ENCODE peak calls at places on chromosomes 5 and 9, in nine cellular contexts. J is fibroblast of lung; U is CD8-positive, alpha-beta memory T cell; X is tibial artery; H is heart right ventricle; P is tibial nerve; T is psoas muscle; E is stomach; F is lower lobe of right lung. O is an unnamed sample. For H3K4me1, the result is how much of the 10 kb centered on the place peaks cover.

GRCh38 chr5:66849803-66850202 is 253.6 kb downstream of the MAST4 start:
- DNase-seq in J (no peak), U (no peak), X (no peak), H (no peak), P (no peak), T (no peak), E (no peak), F (no peak), O (no peak)

GRCh38 chr5:159943331-159943730 is 27.0 kb downstream of the ADRA1B start:
- DNase-seq in J (no peak), U (no peak), X (no peak), H (no peak), P (no peak), T (no peak), E (no peak), F (no peak), O (no peak)

GRCh38 chr5:149001154-149001553 is 61.7 kb downstream of the SH3TC2 start:
- DNase-seq in J (no peak), U (no peak), X (no peak), H (no peak), P (no peak), T (no peak), E (no peak), F (no peak), O (no peak)

GRCh38 chr9:69019808-69020207 is 5.9 kb upstream of the PRKACG start:
- DNase-seq in J (no peak), U (peak), X (no peak), H (no peak), P (no peak), T (no peak), E (no peak), F (no peak), O (no peak)

GRCh38 chr5:168364151-168364661 is 72.8 kb downstream of the WWC1 start:
- DNase-seq in J (peak), U (no peak), X (peak), H (no peak), P (no peak), T (no peak), E (no peak), F (no peak), O (no peak)

GRCh38 chr9:89924611-89925010 is 319.8 kb downstream of the GADD45G start:
- DNase-seq in J (no peak), U (no peak), X (no peak), H (no peak), P (no peak), T (no peak), E (no peak), F (no peak), O (peak)

GRCh38 chr5:180809403-180810209 is 7.0 kb upstream of the MGAT1 start:
- DNase-seq in J (peak), U (peak), X (peak), H (peak), P (peak), T (peak), E (peak), F (peak), O (peak)

GRCh38 chr5:136722086-136722485 is 356.7 kb upstream of the TRPC7 start:
- DNase-seq in J (no peak), U (no peak), X (no peak), H (no peak), P (no peak), T (no peak), E (no peak), F (no peak), O (no peak)

GRCh38 chr9:4114569-4115505 is 185.0 kb downstream of the GLIS3 start:
- DNase-seq in J (peak), U (no peak), X (no peak), H (no peak), P (no peak), T (no peak), E (no peak), F (no peak), O (no peak)

GRCh38 chr5:174459832-174460448 is 264.4 kb upstream of the MSX2 start:
- DNase-seq in J (no peak), U (no peak), X (no peak), H (no peak), P (no peak), T (no peak), E (no peak), F (no peak), O (no peak)

GRCh38 chr5:171379961-171380360 is 7.7 kb upstream of the NPM1 start:
- DNase-seq in J (no peak), U (no peak), X (no peak), H (no peak), P (no peak), T (no peak), E (no peak), F (peak), O (no peak)

GRCh38 chr5:54869691-54870090 is 115.7 kb downstream of the ESM1 start:
- DNase-seq in J (no peak), U (no peak), X (no peak), H (no peak), P (no peak), T (no peak), E (no peak), F (no peak), O (no peak)

GRCh38 chr9:113985968-113986585 is 92.0 kb downstream of the AMBP start:
- DNase-seq in J (no peak), U (no peak), X (no peak), H (no peak), P (no peak), T (no peak), E (no peak), F (no peak), O (no peak)

GRCh38 chr9:97487880-97488279 is 13.6 kb upstream of the TMOD1 start:
- DNase-seq in J (no peak), U (no peak), X (no peak), H (no peak), P (no peak), T (no peak), E (no peak), F (no peak), O (no peak)

GRCh38 chr5:157955541-157956172 is 96.7 kb upstream of the CLINT1 start:
- DNase-seq in J (no peak), U (no peak), X (no peak), H (no peak), P (no peak), T (no peak), E (no peak), F (no peak), O (no peak)

GRCh38 chr5:94901071-94901979 is 282.9 kb downstream of the SLF1 start:
- DNase-seq in J (peak), U (no peak), X (no peak), H (no peak), P (no peak), T (no peak), E (no peak), F (no peak), O (no peak)

GRCh38 chr5:146428658-146429057 is 18.5 kb upstream of the TCERG1 start:
- DNase-seq in J (no peak), U (no peak), X (no peak), H (no peak), P (no peak), T (no peak), E (no peak), F (no peak), O (no peak)

GRCh38 chr5:108381955-108382783 is at the start of gene FBXL17:
- DNase-seq in J (peak), U (peak), X (peak), H (peak), P (peak), T (peak), E (peak), F (peak), O (peak)

GRCh38 chr5:108379722-108380530 is 2.0 kb downstream of the FBXL17 start:
- DNase-seq in J (peak), U (no peak), X (no peak), H (no peak), P (no peak), T (no peak), E (no peak), F (no peak), O (no peak)

GRCh38 chr5:108380531-108381021 is 1.3 kb downstream of the FBXL17 start:
- DNase-seq in J (peak), U (peak), X (peak), H (peak), P (no peak), T (peak), E (peak), F (peak), O (no peak)

GRCh38 chr5:108382784-108383358 is 973 bp upstream of the FBXL17 start:
- DNase-seq in J (no peak), U (peak), X (no peak), H (no peak), P (no peak), T (no peak), E (no peak), F (no peak), O (no peak)

GRCh38 chr5:108381034-108381954 is 604 bp downstream of the FBXL17 start:
- DNase-seq in J (peak), U (peak), X (peak), H (peak), P (peak), T (peak), E (peak), F (peak), O (peak)
- H3K4me1 ChIP-seq in J (under half), U (under half), X (under half), H (under half), P (under half), T (under half), E (under half), F (under half), O (under half)

DNA sequence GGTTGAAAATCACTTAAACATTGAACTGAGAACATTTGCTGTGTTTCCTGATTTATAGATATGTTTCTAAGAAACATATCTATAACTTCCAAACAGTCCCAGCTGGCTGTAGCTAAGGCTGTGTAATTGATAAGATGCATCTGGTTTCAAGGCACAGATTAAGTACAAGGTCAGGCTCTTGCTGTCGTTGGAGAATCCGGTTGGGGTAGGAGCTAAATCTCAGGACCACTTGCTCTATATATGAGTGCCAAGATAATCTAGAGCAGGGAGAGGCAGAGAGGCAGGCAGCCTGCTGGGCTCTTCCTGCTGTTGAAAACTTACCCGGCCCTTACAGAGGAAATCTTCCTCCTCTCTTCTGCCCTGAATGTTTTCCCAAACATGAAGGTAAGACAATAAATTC is at the start of gene C7:
- DNase-seq in J (peak), U (no peak), X (no peak), H (no peak), P (no peak), T (no peak), E (no peak), F (no peak), O (no peak)
- H3K4me3 ChIP-seq in J (no peak), U (no peak), X (no peak), H (peak), P (peak), T (no peak), E (peak), F (peak), O (peak)

GRCh38 chr5:172846677-172847076 is 12.6 kb downstream of the ERGIC1 start:
- DNase-seq in J (no peak), U (no peak), X (no peak), H (no peak), P (no peak), T (no peak), E (no peak), F (no peak), O (no peak)

GRCh38 chr5:172850454-172850797 is 16.4 kb downstream of the ERGIC1 start:
- DNase-seq in J (no peak), U (no peak), X (no peak), H (no peak), P (no peak), T (no peak), E (no peak), F (no peak), O (no peak)

GRCh38 chr5:172848419-172848818 is 14.4 kb downstream of the ERGIC1 start:
- DNase-seq in J (no peak), U (no peak), X (no peak), H (no peak), P (no peak), T (no peak), E (no peak), F (no peak), O (no peak)

GRCh38 chr5:172852490-172853354 is 18.7 kb downstream of the ERGIC1 start:
- DNase-seq in J (peak), U (no peak), X (no peak), H (no peak), P (no peak), T (peak), E (peak), F (no peak), O (no peak)

GRCh38 chr5:172849636-172850453 is 15.8 kb downstream of the ERGIC1 start:
- DNase-seq in J (no peak), U (peak), X (no peak), H (no peak), P (no peak), T (peak), E (peak), F (no peak), O (no peak)
- H3K27ac ChIP-seq in J (no peak), U (no peak), X (no peak), H (no peak), P (no peak), T (no peak), E (peak), F (peak), O (no peak)

GRCh38 chr9:101400120-101400519 is 1.5 kb downstream of the ZNF189 start:
- DNase-seq in J (no peak), U (no peak), X (no peak), H (no peak), P (no peak), T (no peak), E (no peak), F (no peak), O (no peak)
- H3K4me1 ChIP-seq in J (under half), U (under half), X (under half), H (under half), P (under half), T (under half), E (half or more), F (under half), O (under half)

DNA sequence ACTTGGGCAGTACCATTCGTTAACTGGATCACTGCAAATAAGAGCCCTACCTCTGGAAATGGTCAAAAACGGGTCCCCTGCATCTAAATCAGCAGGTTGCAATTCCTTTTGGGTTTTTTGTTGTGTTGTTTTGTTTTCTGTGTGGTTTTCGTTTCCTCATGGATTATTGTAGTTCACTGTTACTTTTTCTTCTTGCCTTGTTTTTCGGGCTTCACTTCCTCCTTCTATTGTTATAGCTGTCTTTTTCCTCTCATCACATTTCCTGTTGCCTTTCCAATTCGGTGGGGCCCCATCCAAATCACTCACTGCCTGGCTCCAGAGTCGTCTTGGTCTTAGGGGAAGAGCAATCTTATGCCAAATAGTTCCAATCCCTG is 8.7 kb upstream of the SSBP2 start:
- DNase-seq in J (no peak), U (no peak), X (no peak), H (no peak), P (no peak), T (no peak), E (no peak), F (no peak), O (no peak)
- H3K4me3 ChIP-seq in J (no peak), U (no peak), X (no peak), H (no peak), P (no peak), T (no peak), E (no peak), F (no peak), O (no peak)

DNA sequence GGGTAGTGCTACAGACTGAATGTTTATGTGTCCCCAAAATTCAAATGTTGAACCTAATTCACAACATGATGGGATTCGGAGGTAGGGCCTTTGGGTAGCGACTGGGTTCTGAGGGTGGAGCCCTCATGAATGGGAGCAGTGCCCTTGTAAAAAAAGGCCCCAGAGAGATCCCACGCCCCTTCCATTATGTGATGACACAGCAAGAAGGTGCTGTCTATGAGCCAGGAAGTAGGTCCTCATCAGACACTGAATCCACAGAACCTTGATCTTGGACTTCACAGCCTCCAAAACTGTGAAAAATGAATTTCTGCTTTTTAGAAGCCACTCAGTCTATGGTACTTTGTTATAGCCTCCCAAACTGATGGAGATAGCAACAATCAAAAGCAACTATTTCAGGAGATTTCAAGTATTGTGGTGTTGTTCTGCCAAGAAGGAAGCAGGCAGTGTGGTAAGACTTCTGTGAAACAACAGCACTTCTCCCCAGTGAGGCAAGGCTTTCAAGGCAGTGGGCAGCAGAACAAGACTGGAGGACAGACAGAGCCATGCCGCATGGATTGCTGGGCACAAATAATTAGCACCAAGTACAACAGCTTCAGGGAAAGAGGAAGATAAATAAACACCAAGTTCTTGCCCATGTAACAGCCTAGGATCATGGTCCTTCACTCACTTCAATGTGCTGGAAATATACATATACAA is 76.1 kb downstream of the OR2K2 start:
- DNase-seq in J (no peak), U (no peak), X (no peak), H (no peak), P (no peak), T (no peak), E (no peak), F (peak), O (no peak)
- H3K27ac ChIP-seq in J (no peak), U (no peak), X (no peak), H (no peak), P (no peak), T (no peak), E (no peak), F (no peak), O (no peak)

GRCh38 chr9:121732383-121732782 is 80.9 kb downstream of the DAB2IP start:
- DNase-seq in J (no peak), U (peak), X (no peak), H (no peak), P (no peak), T (no peak), E (no peak), F (no peak), O (no peak)
- H3K4me1 ChIP-seq in J (under half), U (under half), X (under half), H (half or more), P (half or more), T (half or more), E (half or more), F (half or more), O (under half)